ENCODE peak calls at places on chromosomes 7 and 10, in eight cellular contexts. One of them, this sample, is unnamed.

GRCh38 chr10:45660876-45661411 is 11.6 kb downstream of the ZFAND4 start:
- DNase-seq in ecto neural progenitor cell: no peak
- DNase-seq in HuH-7: no peak
- DNase-seq in cardiac muscle cell: no peak
- DNase-seq in stimulated activated CD4-positive, alpha-beta T cell treated with anti-CD3 and anti-CD28 coated beads, Interleukin-2, amount 100 ng/mL, for 48 hours: no peak
- DNase-seq in activated naive CD4-positive, alpha-beta T cell treated with anti-CD3 and anti-CD28 coated beads for 36 hours: no peak
- DNase-seq in K562: no peak
- DNase-seq in EH: peak; percentile 1
- DNase-seq in this sample: no peak

GRCh38 chr10:110723224-110723891 is 79.2 kb downstream of the RBM20 start:
- DNase-seq in ecto neural progenitor cell: no peak
- DNase-seq in HuH-7: no peak
- DNase-seq in cardiac muscle cell: no peak
- DNase-seq in stimulated activated CD4-positive, alpha-beta T cell treated with anti-CD3 and anti-CD28 coated beads, Interleukin-2, amount 100 ng/mL, for 48 hours: no peak
- DNase-seq in activated naive CD4-positive, alpha-beta T cell treated with anti-CD3 and anti-CD28 coated beads for 36 hours: no peak
- DNase-seq in K562: no peak
- DNase-seq in EH: no peak
- DNase-seq in this sample: no peak

GRCh38 chr7:3244241-3244814 is 56.7 kb upstream of the SDK1 start:
- DNase-seq in ecto neural progenitor cell: no peak
- DNase-seq in HuH-7: no peak
- DNase-seq in cardiac muscle cell: no peak
- DNase-seq in stimulated activated CD4-positive, alpha-beta T cell treated with anti-CD3 and anti-CD28 coated beads, Interleukin-2, amount 100 ng/mL, for 48 hours: no peak
- DNase-seq in activated naive CD4-positive, alpha-beta T cell treated with anti-CD3 and anti-CD28 coated beads for 36 hours: no peak
- DNase-seq in K562: no peak
- DNase-seq in EH: peak; percentile 9
- DNase-seq in this sample: no peak

GRCh38 chr7:158309844-158310763 is 277.5 kb downstream of the PTPRN2 start:
- DNase-seq in ecto neural progenitor cell: peak; percentile 29
- DNase-seq in HuH-7: no peak
- DNase-seq in cardiac muscle cell: no peak
- DNase-seq in stimulated activated CD4-positive, alpha-beta T cell treated with anti-CD3 and anti-CD28 coated beads, Interleukin-2, amount 100 ng/mL, for 48 hours: no peak
- DNase-seq in activated naive CD4-positive, alpha-beta T cell treated with anti-CD3 and anti-CD28 coated beads for 36 hours: no peak
- DNase-seq in K562: no peak
- DNase-seq in EH: no peak
- DNase-seq in this sample: no peak

GRCh38 chr7:30032310-30033125 is 4.3 kb downstream of the PLEKHA8 start:
- DNase-seq in ecto neural progenitor cell: no peak
- DNase-seq in HuH-7: no peak
- DNase-seq in cardiac muscle cell: no peak
- DNase-seq in stimulated activated CD4-positive, alpha-beta T cell treated with anti-CD3 and anti-CD28 coated beads, Interleukin-2, amount 100 ng/mL, for 48 hours: no peak
- DNase-seq in activated naive CD4-positive, alpha-beta T cell treated with anti-CD3 and anti-CD28 coated beads for 36 hours: no peak
- DNase-seq in K562: no peak
- DNase-seq in EH: peak; percentile 75
- DNase-seq in this sample: no peak

GRCh38 chr7:154409703-154410311 is 357.6 kb downstream of the DPP6 start:
- DNase-seq in ecto neural progenitor cell: peak; percentile 58
- DNase-seq in HuH-7: peak; percentile 11
- DNase-seq in cardiac muscle cell: peak; percentile 87
- DNase-seq in stimulated activated CD4-positive, alpha-beta T cell treated with anti-CD3 and anti-CD28 coated beads, Interleukin-2, amount 100 ng/mL, for 48 hours: no peak
- DNase-seq in activated naive CD4-positive, alpha-beta T cell treated with anti-CD3 and anti-CD28 coated beads for 36 hours: peak; percentile 9
- DNase-seq in K562: peak; percentile 36
- DNase-seq in EH: peak; percentile 11
- DNase-seq in this sample: peak; percentile 43

GRCh38 chr7:7719235-7719634 is 828 bp upstream of the RPA3 start:
- DNase-seq in ecto neural progenitor cell: no peak
- DNase-seq in HuH-7: peak; percentile 42
- DNase-seq in cardiac muscle cell: no peak
- DNase-seq in stimulated activated CD4-positive, alpha-beta T cell treated with anti-CD3 and anti-CD28 coated beads, Interleukin-2, amount 100 ng/mL, for 48 hours: peak; percentile 23
- DNase-seq in activated naive CD4-positive, alpha-beta T cell treated with anti-CD3 and anti-CD28 coated beads for 36 hours: peak; percentile 77
- DNase-seq in K562: no peak
- DNase-seq in EH: peak; percentile 60
- DNase-seq in this sample: peak; percentile 10

GRCh38 chr10:105743343-105744056 is 1102.4 kb downstream of the SORCS3 start:
- DNase-seq in ecto neural progenitor cell: no peak
- DNase-seq in HuH-7: no peak
- DNase-seq in cardiac muscle cell: no peak
- DNase-seq in stimulated activated CD4-positive, alpha-beta T cell treated with anti-CD3 and anti-CD28 coated beads, Interleukin-2, amount 100 ng/mL, for 48 hours: no peak
- DNase-seq in activated naive CD4-positive, alpha-beta T cell treated with anti-CD3 and anti-CD28 coated beads for 36 hours: no peak
- DNase-seq in K562: no peak
- DNase-seq in EH: no peak
- DNase-seq in this sample: no peak

GRCh38 chr10:102796407-102797176 is 40.6 kb downstream of the CYP17A1 start:
- DNase-seq in ecto neural progenitor cell: no peak
- DNase-seq in HuH-7: no peak
- DNase-seq in cardiac muscle cell: no peak
- DNase-seq in stimulated activated CD4-positive, alpha-beta T cell treated with anti-CD3 and anti-CD28 coated beads, Interleukin-2, amount 100 ng/mL, for 48 hours: peak; percentile 39
- DNase-seq in activated naive CD4-positive, alpha-beta T cell treated with anti-CD3 and anti-CD28 coated beads for 36 hours: peak; percentile 79
- DNase-seq in K562: no peak
- DNase-seq in EH: peak; percentile 52
- DNase-seq in this sample: no peak

GRCh38 chr10:88017781-88018180 is 154.4 kb downstream of the PTEN start:
- DNase-seq in ecto neural progenitor cell: no peak
- DNase-seq in HuH-7: no peak
- DNase-seq in cardiac muscle cell: no peak
- DNase-seq in stimulated activated CD4-positive, alpha-beta T cell treated with anti-CD3 and anti-CD28 coated beads, Interleukin-2, amount 100 ng/mL, for 48 hours: no peak
- DNase-seq in activated naive CD4-positive, alpha-beta T cell treated with anti-CD3 and anti-CD28 coated beads for 36 hours: no peak
- DNase-seq in K562: no peak
- DNase-seq in EH: peak; percentile 43
- DNase-seq in this sample: no peak

GRCh38 chr10:122419890-122420623 is 34.4 kb upstream of the ARMS2 start:
- DNase-seq in ecto neural progenitor cell: no peak
- DNase-seq in HuH-7: no peak
- DNase-seq in cardiac muscle cell: no peak
- DNase-seq in stimulated activated CD4-positive, alpha-beta T cell treated with anti-CD3 and anti-CD28 coated beads, Interleukin-2, amount 100 ng/mL, for 48 hours: no peak
- DNase-seq in activated naive CD4-positive, alpha-beta T cell treated with anti-CD3 and anti-CD28 coated beads for 36 hours: no peak
- DNase-seq in K562: no peak
- DNase-seq in EH: peak; percentile 83
- DNase-seq in this sample: no peak